ENCODE peak calls at places on chromosomes 13 and 19, in five cellular contexts. H is stimulated activated CD4-positive, alpha-beta T cell treated with anti-CD3 and anti-CD28 coated beads, Interleukin-1b, Interleukin-23, amount 100 ng/mL, for 24 hours; E is GM23248; L is Daoy; D is NCI-H187. C is an unnamed sample.

GRCh38 chr19:40242480-40242879 is 16.0 kb upstream of the CCNP start:
- DNase-seq in H (no peak), L (no peak), E (no peak), D (no peak), C (no peak)

GRCh38 chr13:42215578-42216421 is 56.2 kb upstream of the AKAP11 start:
- DNase-seq in H (no peak), D (no peak), L (peak), E (peak), C (no peak)

GRCh38 chr13:79194272-79194671 is 211.8 kb downstream of the RBM26 start:
- DNase-seq in L (no peak), H (no peak), D (no peak), E (no peak), C (no peak)

GRCh38 chr13:30329009-30329585 is 21.7 kb upstream of the KATNAL1 start:
- DNase-seq in E (peak), L (no peak), D (no peak), H (no peak), C (no peak)

GRCh38 chr19:7376151-7376852 is 27.6 kb downstream of the ARHGEF18 start:
- DNase-seq in L (no peak), E (no peak), D (no peak), H (no peak), C (no peak)

GRCh38 chr13:30148171-30148754 is 159.1 kb downstream of the KATNAL1 start:
- DNase-seq in D (no peak), H (no peak), E (no peak), L (no peak), C (no peak)

GRCh38 chr19:34336781-34337271 is 28.2 kb upstream of the GPI start:
- DNase-seq in H (no peak), E (peak), L (no peak), D (no peak), C (no peak)

GRCh38 chr19:3618811-3619630 is 7.6 kb downstream of the CACTIN start:
- DNase-seq in E (no peak), D (no peak), L (no peak), H (no peak), C (no peak)

GRCh38 chr19:49590971-49591730 is at the start of gene PRR12:
- DNase-seq in L (peak), H (no peak), D (peak), E (peak), C (peak)

GRCh38 chr19:13788991-13789390 is 6.3 kb upstream of the ZSWIM4 start:
- DNase-seq in L (no peak), D (no peak), E (peak), H (no peak), C (no peak)

GRCh38 chr19:10593820-10594637 is 6.9 kb upstream of the AP1M2 start:
- DNase-seq in H (no peak), L (no peak), E (no peak), D (no peak), C (no peak)

GRCh38 chr19:4060621-4061177 is 6.0 kb downstream of the ZBTB7A start:
- DNase-seq in D (no peak), E (no peak), H (no peak), L (no peak), C (no peak)